ENCODE peak calls at places on chromosomes 12 and 14, in eight cellular contexts. P is adrenal gland, L is gastrocnemius medialis, I is dorsolateral prefrontal cortex, S is cardiac muscle cell, G is PC-3, Q is endodermal cell, W is tibial nerve. Z is an unnamed sample.

GRCh38 chr14:84390010-84390409 is 1139.9 kb upstream of the FLRT2 start:
- DNase-seq in L (no peak), S (no peak), W (no peak), P (no peak), I (no peak), G (no peak), Q (no peak), Z (no peak)

GRCh38 chr14:32382704-32383103 is 53.6 kb downstream of the AKAP6 start:
- DNase-seq in S (peak), Q (peak), P (no peak), W (no peak), L (no peak), I (peak), G (peak), Z (no peak)

GRCh38 chr12:6553051-6553868 is 2.6 kb downstream of the IFFO1 start:
- DNase-seq in P (no peak), W (peak), I (peak), L (peak), G (no peak), Q (no peak), S (peak), Z (no peak)

GRCh38 chr12:88764781-88765470 is 184.7 kb upstream of the KITLG start:
- DNase-seq in L (no peak), S (no peak), P (no peak), G (no peak), Q (no peak), I (no peak), W (no peak), Z (no peak)

GRCh38 chr12:64107776-64108175 is 114.3 kb downstream of the KICS2 start:
- DNase-seq in P (no peak), G (no peak), L (no peak), W (no peak), S (no peak), Q (no peak), I (no peak), Z (no peak)

GRCh38 chr12:65949009-65949623 is 124.8 kb downstream of the HMGA2 start:
- DNase-seq in I (no peak), Q (no peak), L (no peak), P (no peak), S (no peak), W (no peak), G (no peak), Z (no peak)

GRCh38 chr12:93540506-93540905 is 32.0 kb upstream of the SOCS2 start:
- DNase-seq in I (no peak), S (no peak), G (no peak), Q (no peak), P (no peak), L (no peak), W (no peak), Z (no peak)

GRCh38 chr14:104115131-104115600 is 23.2 kb upstream of the KIF26A start:
- DNase-seq in S (no peak), G (no peak), I (peak), L (no peak), P (no peak), Q (peak), W (no peak), Z (no peak)

GRCh38 chr14:89028462-89029134 is 204.1 kb downstream of the TTC8 start:
- DNase-seq in Q (no peak), G (no peak), S (no peak), L (no peak), W (no peak), I (no peak), P (no peak), Z (no peak)

GRCh38 chr14:100348779-100349708 is 25.9 kb downstream of the SLC25A47 start:
- DNase-seq in I (no peak), G (no peak), Q (peak), L (no peak), S (no peak), W (no peak), P (no peak), Z (no peak)

GRCh38 chr12:47097276-47097896 is 17.6 kb upstream of the AMIGO2 start:
- DNase-seq in S (no peak), P (no peak), G (peak), W (no peak), L (no peak), I (no peak), Q (no peak), Z (no peak)

GRCh38 chr14:75181426-75182062 is 5.1 kb upstream of the TMED10 start:
- DNase-seq in P (no peak), G (no peak), S (no peak), I (no peak), Q (no peak), W (peak), L (no peak), Z (no peak)

GRCh38 chr14:75175677-75176141 is 703 bp downstream of the TMED10 start:
- DNase-seq in P (no peak), Q (no peak), G (peak), W (no peak), S (no peak), I (no peak), L (no peak), Z (no peak)

GRCh38 chr14:75170797-75171196 is 5.6 kb downstream of the TMED10 start:
- DNase-seq in P (no peak), Q (no peak), I (no peak), S (peak), G (no peak), L (no peak), W (no peak), Z (no peak)

GRCh38 chr14:75174066-75174465 is 2.3 kb downstream of the TMED10 start:
- DNase-seq in Q (no peak), I (no peak), W (no peak), S (no peak), L (no peak), P (no peak), G (no peak), Z (no peak)

DNA sequence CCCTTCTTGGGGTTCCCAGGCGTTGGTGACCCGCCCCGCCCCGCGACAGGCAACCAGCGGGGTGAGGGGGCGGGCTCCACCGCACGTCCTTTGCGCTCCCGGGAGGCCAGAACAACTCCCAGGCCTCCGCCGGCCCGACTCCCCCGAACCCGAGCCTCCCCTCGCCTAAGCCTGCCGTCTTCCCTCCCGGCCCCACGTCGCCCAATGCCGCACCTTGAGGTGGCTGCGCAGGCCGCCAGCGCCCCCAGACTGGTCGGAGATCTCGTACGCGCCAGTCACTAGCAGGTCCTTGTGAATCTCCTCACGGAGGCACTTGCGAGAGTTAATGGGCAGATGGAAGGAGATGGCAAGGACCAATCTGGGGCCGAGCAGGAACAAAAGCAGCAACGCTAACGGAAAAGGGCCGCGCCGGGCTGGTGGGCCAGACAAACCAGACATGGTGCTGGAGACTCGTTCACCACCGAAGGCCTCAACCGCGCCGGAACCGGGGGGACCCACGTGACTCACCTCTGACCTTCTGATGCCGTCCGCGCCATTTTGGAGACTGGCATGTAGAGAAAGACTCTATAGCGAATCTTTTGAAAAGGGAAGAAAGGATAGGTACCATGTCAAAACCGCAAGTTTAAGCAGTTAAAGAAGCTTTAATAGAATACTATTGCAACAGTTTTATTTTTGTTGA is at the start of gene TMED10:
- DNase-seq in I (peak), W (peak), P (peak), S (peak), Q (peak), L (peak), G (no peak), Z (peak)
- TF ChIP-seq CTCF in I (peak), W (peak), P (no peak), S (no peak), Q (peak), L (no peak), G (no peak), Z (no peak)

DNA sequence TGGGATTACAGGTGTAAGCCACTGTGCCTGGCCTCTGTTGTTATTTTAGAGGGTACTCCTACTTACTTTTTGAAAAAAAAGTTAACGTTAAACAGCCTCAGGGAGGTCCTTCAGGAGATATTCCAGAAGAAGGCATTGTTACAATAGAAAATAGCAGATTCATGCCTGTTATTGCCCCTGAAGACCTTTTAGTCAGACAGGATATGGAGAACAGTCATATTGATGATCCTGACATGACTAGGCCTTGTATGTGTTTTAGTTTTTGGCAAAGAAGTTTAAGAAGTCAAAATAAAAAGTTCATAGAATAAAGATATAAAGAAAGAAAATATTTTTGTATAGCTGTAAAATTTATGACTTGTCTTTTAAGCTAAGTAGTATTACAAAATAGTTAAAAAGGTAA is 45.3 kb downstream of the WASHC3 start:
- DNase-seq in L (no peak), I (no peak), W (no peak), S (no peak), P (no peak), Q (no peak), G (peak), Z (no peak)
- H3K27ac ChIP-seq in L (no peak), I (no peak), W (no peak), S (no peak), P (no peak), Q (no peak), G (no peak), Z (no peak)

GRCh38 chr14:70660967-70661871 is 19.5 kb downstream of the TTC9 start:
- DNase-seq in G (no peak), I (no peak), W (no peak), L (no peak), P (no peak), Q (no peak), S (no peak), Z (peak)
- TF ChIP-seq CTCF in G (no peak), I (no peak), W (no peak), L (no peak), P (no peak), Q (no peak), S (no peak), Z (peak)

GRCh38 chr12:1077036-1077803 is 86.2 kb downstream of the ERC1 start:
- DNase-seq in W (no peak), S (no peak), P (no peak), Q (no peak), L (no peak), G (no peak), I (no peak), Z (no peak)
- H3K27ac ChIP-seq in W (no peak), S (no peak), P (no peak), Q (no peak), L (peak), G (no peak), I (peak), Z (no peak)

GRCh38 chr12:67893003-67893402 is 96.2 kb upstream of the IFNG-AS1 start:
- DNase-seq in Q (no peak), G (no peak), I (no peak), S (no peak), L (peak), W (no peak), P (no peak), Z (no peak)
- TF ChIP-seq CTCF in Q (no peak), G (no peak), I (no peak), S (no peak), L (peak), W (no peak), P (no peak), Z (no peak)

DNA sequence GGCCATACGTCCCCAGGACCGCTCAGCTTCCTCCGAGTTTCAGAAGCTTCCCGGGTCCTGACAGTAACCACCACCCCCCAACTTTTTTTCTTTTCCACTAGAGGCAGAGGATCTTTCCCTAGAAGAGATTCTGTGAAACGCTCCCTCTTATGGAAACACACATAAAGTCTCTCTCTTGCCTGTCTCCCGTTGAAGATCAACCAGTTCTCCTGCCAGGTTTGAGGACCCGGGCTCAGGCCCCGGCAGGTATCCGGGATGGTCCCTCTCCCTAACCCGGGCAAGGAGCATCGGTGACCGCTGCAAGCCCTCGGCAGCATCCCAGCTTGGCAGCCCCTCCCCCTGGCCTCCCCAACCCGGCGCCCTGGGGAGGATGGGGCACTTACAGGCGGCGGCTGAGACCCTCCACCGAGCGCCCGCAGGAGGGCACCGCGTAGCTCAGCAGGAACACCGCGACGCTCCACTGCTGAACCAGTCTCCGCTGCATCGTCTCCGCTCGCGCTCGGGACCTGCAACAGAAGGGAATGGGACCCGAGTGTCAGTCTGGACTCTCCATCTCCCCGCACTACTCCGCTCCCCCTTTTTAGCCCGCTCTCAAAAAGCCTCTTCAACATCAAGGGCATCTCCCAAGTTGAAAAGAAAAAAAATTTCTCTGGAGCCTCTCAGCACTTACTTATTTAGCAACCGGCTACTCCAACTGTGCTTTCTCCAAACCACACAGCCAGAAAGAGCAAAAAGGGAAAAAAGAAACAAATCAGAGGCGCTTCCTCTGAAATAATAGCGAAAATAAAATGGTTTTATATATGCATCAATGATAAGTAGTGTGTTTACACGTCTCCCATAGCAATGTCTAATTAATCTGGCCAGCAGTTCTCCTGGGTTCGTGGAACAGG is 3.3 kb downstream of the PTHLH start:
- DNase-seq in G (peak), S (peak), W (no peak), I (no peak), Q (peak), L (no peak), P (no peak), Z (peak)
- H3K27ac ChIP-seq in G (peak), S (no peak), W (peak), I (no peak), Q (no peak), L (peak), P (no peak), Z (no peak)

GRCh38 chr12:14111230-14111865 is 129.9 kb upstream of the GRIN2B start:
- DNase-seq in S (no peak), L (no peak), I (no peak), P (no peak), Q (peak), G (peak), W (no peak), Z (no peak)
- TF ChIP-seq CTCF in S (no peak), L (no peak), I (no peak), P (peak), Q (peak), G (peak), W (no peak), Z (peak)

GRCh38 chr12:127272864-127273263 is 994.1 kb upstream of the TMEM132C start:
- DNase-seq in P (no peak), Q (no peak), S (peak), G (peak), W (no peak), I (no peak), L (no peak), Z (no peak)
- H3K27ac ChIP-seq in P (no peak), Q (no peak), S (no peak), G (peak), W (no peak), I (no peak), L (no peak), Z (no peak)

Z was measured in body of pancreas.